ENCODE peak calls at places on chromosomes 5 and 9, in five cellular contexts. V, R, G, M and F are unnamed samples.

GRCh38 chr9:33230756-33231691 is 8.9 kb upstream of the SPINK4 start:
- DNase-seq in V (no peak), R (no peak), G (no peak), M (no peak), F (no peak)

GRCh38 chr9:2403701-2404100 is 217.9 kb upstream of the VLDLR start:
- DNase-seq in V (no peak), R (no peak), G (no peak), M (no peak), F (no peak)

GRCh38 chr9:100411472-100412270 is 15.3 kb upstream of the MSANTD3 start:
- DNase-seq in V (peak; percentile 91), R (peak; percentile 61), G (peak; percentile 85), M (peak; percentile 94), F (peak; percentile 81)

GRCh38 chr5:175392236-175392635 is 51.7 kb downstream of the DRD1 start:
- DNase-seq in V (no peak), R (no peak), G (no peak), M (no peak), F (no peak)

GRCh38 chr9:38421498-38422211 is 2.6 kb downstream of the IGFBPL1 start:
- DNase-seq in V (no peak), R (no peak), G (no peak), M (no peak), F (no peak)

GRCh38 chr9:117491491-117491890 is 76.6 kb upstream of the ASTN2 start:
- DNase-seq in V (no peak), R (no peak), G (no peak), M (no peak), F (no peak)

GRCh38 chr9:94056442-94056974 is 27.8 kb upstream of the PTPDC1 start:
- DNase-seq in V (no peak), R (peak; percentile 7), G (peak; percentile 76), M (no peak), F (no peak)

GRCh38 chr9:108903437-108904103 is 30.4 kb downstream of the ELP1 start:
- DNase-seq in V (no peak), R (no peak), G (peak; percentile 56), M (no peak), F (no peak)

GRCh38 chr9:16417101-16417500 is 453.4 kb downstream of the BNC2 start:
- DNase-seq in V (no peak), R (peak; percentile 90), G (peak; percentile 96), M (no peak), F (no peak)

GRCh38 chr5:170896779-170897178 is 35.0 kb downstream of the RANBP17 start:
- DNase-seq in V (no peak), R (no peak), G (peak; percentile 18), M (no peak), F (no peak)

GRCh38 chr5:152063004-152063403 is 138.4 kb upstream of the GLRA1 start:
- DNase-seq in V (no peak), R (no peak), G (no peak), M (no peak), F (no peak)

GRCh38 chr5:14818931-14819790 is 52.4 kb downstream of the ANKH start:
- DNase-seq in V (no peak), R (no peak), G (no peak), M (no peak), F (no peak)

GRCh38 chr5:159912033-159912800 is 4.1 kb upstream of the ADRA1B start:
- DNase-seq in V (no peak), R (no peak), G (peak; percentile 65), M (no peak), F (no peak)

GRCh38 chr9:110027624-110028023 is 180.3 kb downstream of the C9orf152 start:
- DNase-seq in V (no peak), R (no peak), G (peak; percentile 78), M (peak; percentile 44), F (no peak)

GRCh38 chr9:135989722-135990467 is 28.7 kb upstream of the UBAC1 start:
- DNase-seq in V (no peak), R (no peak), G (no peak), M (peak; percentile 58), F (no peak)

GRCh38 chr9:6598249-6598725 is 47.2 kb downstream of the GLDC start:
- DNase-seq in V (no peak), R (no peak), G (peak; percentile 29), M (no peak), F (no peak)

GRCh38 chr9:20848490-20848889 is 164.4 kb downstream of the FOCAD start:
- DNase-seq in V (no peak), R (no peak), G (peak; percentile 41), M (no peak), F (no peak)

GRCh38 chr9:8555767-8556500 is 756.4 kb upstream of the DMAC1 start:
- DNase-seq in V (no peak), R (no peak), G (no peak), M (no peak), F (no peak)

GRCh38 chr5:143955140-143955539 is 143.2 kb downstream of the HMHB1 start:
- DNase-seq in V (no peak), R (no peak), G (peak; percentile 63), M (no peak), F (no peak)

GRCh38 chr9:113581865-113582697 is 118.6 kb downstream of the RGS3 start:
- DNase-seq in V (peak; percentile 92), R (no peak), G (peak; percentile 84), M (peak; percentile 36), F (peak; percentile 44)

DNA sequence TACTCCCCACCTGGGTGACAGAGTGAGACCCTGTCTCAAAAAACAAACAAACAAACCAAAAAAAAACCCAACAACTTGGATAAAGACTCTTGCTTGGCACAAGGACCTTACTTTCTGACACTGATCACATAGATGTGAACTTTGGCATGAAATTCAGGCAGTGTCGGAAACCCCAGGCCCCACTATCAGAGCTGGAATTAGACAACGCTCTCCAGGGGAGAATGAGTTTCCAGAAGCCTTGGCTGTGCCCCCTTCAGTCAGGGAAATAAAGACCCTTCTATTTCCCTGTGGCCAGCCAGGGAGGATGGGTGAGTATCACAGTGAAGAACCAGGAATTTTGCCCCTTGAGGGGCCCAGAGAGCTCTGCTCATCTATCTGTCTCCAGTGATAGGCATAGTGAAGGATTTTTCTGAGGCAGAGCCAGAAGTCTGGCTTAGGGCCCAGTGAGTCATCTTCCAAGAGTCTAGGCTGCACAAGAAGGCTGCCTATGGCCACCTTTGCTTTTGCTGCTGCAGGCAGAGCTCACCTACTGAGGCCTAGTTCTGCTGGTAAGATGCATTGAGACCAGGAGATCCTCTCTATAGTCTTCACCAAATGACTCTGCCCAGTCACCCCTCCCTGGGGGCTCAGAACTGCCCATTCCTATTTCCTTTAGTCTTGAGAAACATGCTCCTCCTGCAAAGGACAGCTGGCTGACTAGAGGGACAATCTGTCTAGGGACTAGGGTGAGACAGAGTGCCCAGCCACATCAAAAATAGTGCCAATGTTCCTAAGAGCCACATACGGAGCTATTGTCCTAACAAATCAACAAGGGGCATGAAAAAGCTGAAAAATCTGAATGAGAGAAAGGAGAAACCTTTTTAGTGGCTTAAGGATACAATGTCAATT is 40.2 kb upstream of the CDKN2AIPNL start:
- DNase-seq in V (no peak), R (no peak), G (peak; percentile 86), M (no peak), F (no peak)
- H3K27ac ChIP-seq in V (no peak overlapping the region), R (no peak overlapping the region), G (no peak overlapping the region), M (no peak overlapping the region), F (no peak overlapping the region)

DNA sequence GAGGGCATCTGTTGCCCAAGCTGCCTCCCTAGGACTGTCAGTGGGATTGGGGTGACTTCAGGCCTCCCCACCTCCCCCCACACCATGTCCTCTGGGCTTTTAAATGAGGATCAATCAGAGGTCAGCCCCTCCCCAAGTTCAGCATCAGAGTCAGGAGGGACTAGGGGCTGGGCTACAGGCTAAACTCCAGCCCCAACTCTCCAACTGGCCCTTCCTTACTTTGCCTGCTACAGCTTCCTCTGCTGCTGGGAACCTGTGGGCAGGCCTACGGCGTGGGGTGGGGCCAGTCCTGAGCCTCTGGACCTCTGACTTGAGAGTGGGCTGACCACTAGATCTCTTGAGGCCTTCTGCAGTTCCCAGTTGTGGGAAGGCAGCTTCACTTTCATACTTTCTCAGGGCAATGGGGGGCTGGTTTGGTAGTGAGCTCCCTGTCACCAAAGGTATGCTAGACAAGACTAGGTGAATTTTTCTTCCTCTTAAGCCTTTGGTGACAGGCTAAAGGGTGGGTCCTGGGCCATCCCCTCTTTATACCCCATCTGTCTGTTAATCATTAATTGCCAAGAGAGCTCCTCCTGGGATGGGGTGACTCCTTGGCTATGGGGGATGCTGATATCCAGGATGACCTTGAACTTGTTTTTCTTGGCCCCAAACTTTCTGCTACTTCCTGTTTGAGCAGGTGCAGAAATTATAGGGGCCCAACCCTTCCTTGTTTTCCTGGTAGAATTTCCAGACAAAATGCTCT is 10.8 kb upstream of the DAB2IP start:
- DNase-seq in V (no peak), R (no peak), G (no peak), M (no peak), F (no peak)
- H3K27ac ChIP-seq in V (no peak overlapping the region), R (no peak overlapping the region), G (no peak overlapping the region), M (no peak overlapping the region), F (peak overlapping the region; percentile 6)

GRCh38 chr9:78238061-78239038 is 2.5 kb downstream of the CEP78 start:
- DNase-seq in V (peak; percentile 57), R (no peak), G (no peak), M (no peak), F (no peak)
- H3K27ac ChIP-seq in V (no peak overlapping the region), R (no peak overlapping the region), G (no peak overlapping the region), M (no peak overlapping the region), F (peak overlapping the region; percentile 9)

DNA sequence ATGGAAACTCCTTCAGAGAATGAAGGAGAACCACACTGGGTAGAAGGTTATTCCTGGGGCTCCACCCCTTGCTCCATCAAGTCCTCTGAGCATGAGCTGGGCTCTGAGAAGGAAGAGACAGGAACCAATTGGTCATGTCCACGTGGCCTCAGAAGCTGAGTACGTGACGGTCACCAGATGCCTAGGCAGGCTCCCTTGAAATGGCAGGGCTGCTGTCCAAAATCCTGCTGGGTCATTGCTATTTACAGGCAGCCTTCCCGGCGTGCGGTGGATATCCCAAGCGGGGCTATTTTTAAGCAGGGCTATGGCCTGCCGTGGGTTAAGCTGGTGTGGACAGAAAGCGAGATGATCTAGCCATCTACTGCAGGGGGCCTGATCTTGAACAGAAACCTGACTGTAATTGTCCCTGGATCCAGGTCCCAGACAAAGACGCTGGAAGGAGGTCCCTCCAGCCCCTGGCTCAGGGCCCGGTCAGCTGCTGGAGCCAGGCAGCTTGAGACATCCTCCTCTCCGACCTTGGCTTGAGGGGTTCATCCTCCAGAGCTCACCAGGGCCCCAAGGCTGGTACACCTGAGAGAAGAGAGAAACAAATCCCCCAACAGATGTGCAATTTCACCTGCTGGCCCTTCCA is 558 bp upstream of the CKMT2 start:
- DNase-seq in V (no peak), R (no peak), G (no peak), M (no peak), F (no peak)
- H3K27ac ChIP-seq in V (no peak overlapping the region), R (no peak overlapping the region), G (no peak overlapping the region), M (no peak overlapping the region), F (peak overlapping the region; percentile 68)